ENCODE peak calls at places on chromosomes 6 and 20, in seven cellular contexts. Y is GM20000; K is SJSA1; A is non-pigmented ciliary epithelial cell; Q is H7; V is stimulated activated CD8-positive, alpha-beta memory T cell treated with anti-CD3 and anti-CD28 coated beads, Interleukin-12 subunit alpha, Interleukin-12 subunit beta, amount 100 ng/mL, for 1 hour; G is NCI-H1105 treated with DMSO at 0.1 percent for 48 hours. T is an unnamed sample.

GRCh38 chr6:147820520-147820919 is 312.0 kb downstream of the SAMD5 start:
- DNase-seq in Y (no peak), K (no peak), A (no peak), Q (no peak), V (no peak), G (no peak), T (no peak)

GRCh38 chr6:48389146-48390043 is 278.4 kb upstream of the PTCHD4 start:
- DNase-seq in Y (no peak), K (no peak), A (no peak), Q (no peak), V (no peak), G (peak), T (no peak)

GRCh38 chr6:166156942-166157341 is 10.7 kb downstream of the TBXT start:
- DNase-seq in Y (no peak), K (no peak), A (no peak), Q (peak), V (no peak), G (peak), T (no peak)

GRCh38 chr6:49326337-49326736 is 136.7 kb downstream of the MMUT start:
- DNase-seq in Y (no peak), K (no peak), A (peak), Q (no peak), V (no peak), G (no peak), T (no peak)

GRCh38 chr6:89085409-89086012 is 5.0 kb downstream of the PNRC1 start:
- DNase-seq in Y (no peak), K (no peak), A (no peak), Q (no peak), V (no peak), G (no peak), T (no peak)

GRCh38 chr20:32325706-32326506 is 32.2 kb upstream of the ASXL1 start:
- DNase-seq in Y (no peak), K (peak), A (no peak), Q (no peak), V (no peak), G (no peak), T (no peak)

GRCh38 chr6:30075094-30075986 is at the start of gene RNF39:
- DNase-seq in Y (peak), K (no peak), A (no peak), Q (peak), V (no peak), G (peak), T (no peak)

GRCh38 chr20:42192321-42192720 is 574.1 kb upstream of the CHD6 start:
- DNase-seq in Y (no peak), K (no peak), A (no peak), Q (no peak), V (no peak), G (no peak), T (no peak)

GRCh38 chr6:10962673-10963072 is 75.8 kb downstream of the SYCP2L start:
- DNase-seq in Y (no peak), K (no peak), A (peak), Q (no peak), V (no peak), G (no peak), T (no peak)

GRCh38 chr6:109082178-109082577 is 12.5 kb downstream of the SESN1 start:
- DNase-seq in Y (no peak), K (no peak), A (peak), Q (peak), V (no peak), G (no peak), T (no peak)

GRCh38 chr20:10761232-10761631 is 87.4 kb upstream of the JAG1 start:
- DNase-seq in Y (no peak), K (no peak), A (peak), Q (no peak), V (no peak), G (no peak), T (no peak)

GRCh38 chr6:166106076-166106686 is 61.5 kb downstream of the TBXT start:
- DNase-seq in Y (peak), K (peak), A (peak), Q (peak), V (peak), G (peak), T (peak)

GRCh38 chr20:41643504-41643938 is 25.3 kb upstream of the CHD6 start:
- DNase-seq in Y (no peak), K (peak), A (peak), Q (no peak), V (no peak), G (peak), T (peak)

GRCh38 chr6:55925292-55925691 is 49.9 kb upstream of the BMP5 start:
- DNase-seq in Y (no peak), K (no peak), A (peak), Q (no peak), V (no peak), G (no peak), T (no peak)

GRCh38 chr20:34164569-34164968 is 52.5 kb upstream of the EIF2S2 start:
- DNase-seq in Y (no peak), K (no peak), A (no peak), Q (no peak), V (no peak), G (no peak), T (no peak)

GRCh38 chr6:113828984-113829701 is 28.0 kb upstream of the MARCKS start:
- DNase-seq in Y (no peak), K (no peak), A (no peak), Q (no peak), V (no peak), G (no peak), T (no peak)

GRCh38 chr6:110053395-110054240 is 75.5 kb downstream of the GPR6 start:
- DNase-seq in Y (peak), K (no peak), A (peak), Q (peak), V (no peak), G (peak), T (no peak)

GRCh38 chr6:40472354-40472753 is 114.8 kb downstream of the LRFN2 start:
- DNase-seq in Y (no peak), K (no peak), A (no peak), Q (no peak), V (no peak), G (peak), T (no peak)

GRCh38 chr6:116064626-116065025 is 3.9 kb upstream of the FRK start:
- DNase-seq in Y (no peak), K (no peak), A (no peak), Q (no peak), V (no peak), G (no peak), T (no peak)

GRCh38 chr6:57316581-57317059 is 810 bp upstream of the PRIM2 start:
- DNase-seq in Y (peak), K (peak), A (peak), Q (peak), V (peak), G (peak), T (peak)

GRCh38 chr20:59359908-59360307 is 59.5 kb downstream of the EDN3 start:
- DNase-seq in Y (no peak), K (no peak), A (no peak), Q (no peak), V (no peak), G (no peak), T (no peak)

GRCh38 chr20:47720636-47721427 is 64.4 kb downstream of the SULF2 start:
- DNase-seq in Y (no peak), K (no peak), A (no peak), Q (no peak), V (no peak), G (no peak), T (no peak)

GRCh38 chr6:40932366-40932765 is 106.7 kb downstream of the UNC5CL start:
- DNase-seq in Y (no peak), K (no peak), A (no peak), Q (no peak), V (no peak), G (no peak), T (no peak)

GRCh38 chr6:155436981-155437749 is 18.5 kb downstream of the NOX3 start:
- DNase-seq in Y (no peak), K (no peak), A (no peak), Q (no peak), V (no peak), G (peak), T (no peak)

GRCh38 chr20:63641146-63641791 is 12.0 kb downstream of the STMN3 start:
- DNase-seq in Y (no peak), K (no peak), A (no peak), Q (no peak), V (no peak), G (no peak), T (no peak)

GRCh38 chr6:34370371-34370770 is 22.1 kb downstream of the NUDT3 start:
- DNase-seq in Y (no peak), K (no peak), A (no peak), Q (no peak), V (no peak), G (no peak), T (no peak)

GRCh38 chr6:108068618-108069017 is 5.9 kb downstream of the OSTM1 start:
- DNase-seq in Y (no peak), K (no peak), A (no peak), Q (no peak), V (no peak), G (no peak), T (no peak)

GRCh38 chr6:85404497-85405174 is 45.2 kb upstream of the NT5E start:
- DNase-seq in Y (no peak), K (peak), A (peak), Q (no peak), V (no peak), G (no peak), T (peak)

GRCh38 chr20:59940129-59940955 is at the start of the genes FAM217B and PPP1R3D:
- DNase-seq in Y (peak), K (peak), A (peak), Q (peak), V (peak), G (peak), T (peak)

GRCh38 chr6:2035046-2035445 is 210.4 kb downstream of the GMDS start:
- DNase-seq in Y (no peak), K (no peak), A (no peak), Q (no peak), V (no peak), G (no peak), T (no peak)

GRCh38 chr20:20076297-20077065 is 24.1 kb downstream of the CFAP61 start:
- DNase-seq in Y (no peak), K (no peak), A (peak), Q (no peak), V (no peak), G (no peak), T (no peak)

GRCh38 chr20:48658198-48658476 is 169.7 kb downstream of the PREX1 start:
- DNase-seq in Y (no peak), K (no peak), A (no peak), Q (no peak), V (no peak), G (no peak), T (no peak)

GRCh38 chr6:151681426-151682059 is 125.9 kb upstream of the ESR1 start:
- DNase-seq in Y (no peak), K (no peak), A (no peak), Q (no peak), V (no peak), G (no peak), T (no peak)

GRCh38 chr6:14396392-14396791 is 278.8 kb downstream of the CD83 start:
- DNase-seq in Y (no peak), K (no peak), A (no peak), Q (no peak), V (no peak), G (no peak), T (no peak)

GRCh38 chr6:148608211-148608951 is 138.4 kb upstream of the UST start:
- DNase-seq in Y (no peak), K (no peak), A (no peak), Q (peak), V (no peak), G (no peak), T (no peak)

T was measured in left cardiac atrium.